ENCODE peak calls at places on chromosomes 6 and 20, in four cellular contexts. F, N, A and L are unnamed samples.

GRCh38 chr6:148565931-148566663 is 180.7 kb upstream of the UST start:
- DNase-seq in A (no peak), F (no peak), N (peak), L (peak)

GRCh38 chr20:32727663-32728062 is 15.6 kb downstream of the COMMD7 start:
- DNase-seq in A (no peak), F (no peak), N (peak), L (no peak)

GRCh38 chr6:55182016-55182650 is 7.8 kb downstream of the HCRTR2 start:
- DNase-seq in F (no peak), N (no peak), A (no peak), L (no peak)

GRCh38 chr6:144568241-144568640 is 283.1 kb downstream of the UTRN start:
- DNase-seq in A (no peak), F (no peak), N (no peak), L (no peak)

GRCh38 chr6:33679761-33680160 is 31.7 kb downstream of the UQCC2 start:
- DNase-seq in F (no peak), A (no peak), N (no peak), L (no peak)

GRCh38 chr6:47372318-47372717 is 62.6 kb upstream of the TNFRSF21 start:
- DNase-seq in A (no peak), F (no peak), N (no peak), L (no peak)

GRCh38 chr20:60572991-60573390 is 614.8 kb downstream of the CDH26 start:
- DNase-seq in N (no peak), A (no peak), F (no peak), L (no peak)

GRCh38 chr20:56826306-56826970 is 197.3 kb downstream of the TFAP2C start:
- DNase-seq in N (peak), F (no peak), A (no peak), L (peak)

GRCh38 chr6:82720992-82721391 is 344.6 kb downstream of the UBE3D start:
- DNase-seq in A (no peak), N (no peak), F (no peak), L (no peak)

GRCh38 chr6:42007753-42008528 is 42.4 kb upstream of the TAF8 start:
- DNase-seq in F (no peak), A (no peak), N (no peak), L (no peak)

GRCh38 chr6:39049575-39050283 is 1.1 kb downstream of the GLP1R start:
- DNase-seq in F (no peak), A (peak), N (no peak), L (no peak)

GRCh38 chr6:42453649-42454427 is 2.1 kb upstream of the TRERF1 start:
- DNase-seq in F (peak), N (peak), A (peak), L (peak)

GRCh38 chr6:125198285-125199009 is 44.9 kb downstream of the TPD52L1 start:
- DNase-seq in A (no peak), N (no peak), F (no peak), L (no peak)

GRCh38 chr6:82348130-82348529 is 15.5 kb upstream of the TPBG start:
- DNase-seq in F (no peak), N (no peak), A (peak), L (peak)

GRCh38 chr6:76026101-76026500 is 46.4 kb downstream of the IMPG1 start:
- DNase-seq in N (no peak), A (no peak), F (peak), L (no peak)

GRCh38 chr6:15255481-15256414 is 9.9 kb downstream of the JARID2 start:
- DNase-seq in F (no peak), N (no peak), A (no peak), L (peak)

GRCh38 chr6:170444056-170444505 is 109.0 kb downstream of the PSMB1 start:
- DNase-seq in A (peak), N (no peak), F (no peak), L (no peak)

GRCh38 chr6:44235269-44235668 is 11.6 kb upstream of the HSP90AB1 start:
- DNase-seq in F (no peak), N (no peak), A (no peak), L (no peak)
- H2AK5ac ChIP-seq in F (no peak), N (no peak), A (no peak), L (no peak)

DNA sequence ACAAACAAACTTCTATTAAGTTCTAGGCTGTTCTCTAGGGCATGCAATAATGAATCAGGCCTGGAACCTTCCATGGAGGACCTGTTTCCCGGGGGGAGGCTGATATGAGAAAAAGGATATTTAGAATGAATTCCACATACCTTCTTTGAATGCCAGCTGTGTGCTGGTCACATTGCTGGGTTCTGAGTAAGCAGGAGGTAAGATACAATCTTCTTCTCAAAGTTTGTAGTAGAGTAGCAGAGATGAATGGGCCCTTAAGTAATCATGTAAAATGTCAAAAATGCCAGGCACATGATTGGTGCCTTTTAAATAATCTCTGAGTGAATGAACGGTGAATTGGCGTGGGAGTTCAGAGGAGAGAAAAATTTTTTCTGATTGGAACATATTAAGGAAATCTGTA is 47.4 kb downstream of the TGM2 start:
- DNase-seq in F (no peak), A (no peak), N (peak), L (peak)
- H2AK5ac ChIP-seq in F (no peak), A (no peak), N (no peak), L (no peak)

GRCh38 chr6:5464096-5464885 is 203.0 kb downstream of the FARS2 start:
- DNase-seq in N (peak), A (no peak), F (no peak), L (no peak)
- H2AK5ac ChIP-seq in N (no peak), A (no peak), F (no peak), L (no peak)

DNA sequence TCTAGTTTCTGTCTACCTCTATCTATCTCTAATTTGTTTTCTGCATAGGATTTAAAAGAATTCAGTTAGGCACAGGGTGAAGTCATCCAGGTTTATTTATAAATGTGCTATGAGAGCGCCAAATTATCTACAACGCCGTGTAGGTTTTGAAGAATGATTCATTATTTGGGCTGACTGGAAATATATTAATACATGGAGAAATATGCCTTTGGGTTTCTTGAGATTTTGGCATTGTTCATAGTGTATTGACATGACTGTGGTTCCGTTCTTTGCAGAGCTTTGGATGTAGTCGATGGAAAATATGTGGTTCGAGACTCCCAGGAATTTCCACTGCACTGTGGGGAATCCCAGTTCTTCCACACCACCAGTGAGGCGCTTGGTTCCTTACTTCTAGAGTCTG is 90.9 kb downstream of the CRYBG1 start:
- DNase-seq in N (no peak), A (no peak), F (no peak), L (no peak)
- H2AK5ac ChIP-seq in N (no peak), A (no peak), F (no peak), L (no peak)

GRCh38 chr6:56716229-56716628 is 73.5 kb upstream of the DST start:
- DNase-seq in N (peak), A (no peak), F (no peak), L (no peak)

GRCh38 chr6:56714982-56715456 is 72.3 kb upstream of the DST start:
- DNase-seq in N (peak), A (no peak), F (no peak), L (peak)

GRCh38 chr6:56713285-56713684 is 70.6 kb upstream of the DST start:
- DNase-seq in F (no peak), A (peak), N (peak), L (peak)

GRCh38 chr6:56710967-56711366 is 68.3 kb upstream of the DST start:
- DNase-seq in A (no peak), F (no peak), N (no peak), L (no peak)

DNA sequence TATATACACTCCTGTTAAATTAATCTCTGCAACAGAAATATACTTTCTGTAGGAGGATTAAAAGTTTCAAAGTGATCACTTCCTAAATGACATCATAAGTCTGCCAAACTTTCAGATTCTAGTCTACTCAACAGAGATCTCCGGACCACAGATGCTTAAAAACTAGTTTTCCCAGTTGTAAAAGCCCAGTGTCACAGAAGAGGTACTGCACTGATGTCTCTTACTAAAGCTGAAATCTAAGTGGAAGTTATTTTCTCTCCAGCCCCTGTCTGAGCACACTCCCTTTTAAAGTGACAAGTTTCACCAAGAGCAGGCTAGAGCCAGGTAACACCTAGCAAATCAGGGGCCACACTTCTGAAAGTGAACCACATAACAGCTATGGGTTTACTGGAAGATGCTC is 71.6 kb upstream of the DST start:
- DNase-seq in A (no peak), N (no peak), F (no peak), L (peak)
- H2AK5ac ChIP-seq in A (no peak), N (peak), F (no peak), L (no peak)

GRCh38 chr6:551829-552350 is 105.0 kb downstream of the HUS1B start:
- DNase-seq in N (no peak), F (no peak), A (no peak), L (no peak)
- H2AK5ac ChIP-seq in N (no peak), F (no peak), A (no peak), L (peak)

GRCh38 chr20:31566332-31566657 is 38.8 kb upstream of the ID1 start:
- DNase-seq in N (no peak), F (no peak), A (no peak), L (peak)
- H2AK5ac ChIP-seq in N (no peak), F (no peak), A (no peak), L (peak)

DNA sequence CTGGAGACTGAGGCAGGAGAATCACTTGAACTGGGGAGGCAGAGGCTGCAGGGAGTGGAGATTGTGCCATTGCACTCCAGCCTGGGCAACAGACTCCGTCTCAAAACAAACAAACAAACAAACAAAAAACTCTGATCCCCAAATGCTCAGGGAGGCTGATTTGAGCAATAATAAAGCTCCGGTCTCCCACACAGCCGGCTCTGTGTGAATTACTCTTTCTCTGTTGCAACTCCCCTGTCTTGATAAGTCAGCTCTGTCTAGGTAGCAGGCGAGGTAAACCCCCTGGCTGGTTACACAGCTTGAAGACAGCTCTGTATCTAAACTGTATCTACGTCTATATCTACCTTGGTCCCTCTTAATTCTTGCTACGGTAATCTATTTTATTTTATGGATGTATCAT is 6.4 kb upstream of the SERINC3 start:
- DNase-seq in A (no peak), N (no peak), F (no peak), L (no peak)
- H2AK5ac ChIP-seq in A (no peak), N (no peak), F (no peak), L (no peak)